ENCODE peak calls at places on chromosomes 1 and 21, in six cellular contexts. V, H, B, X, O and R are unnamed samples.

GRCh38 chr1:110650623-110651022 is 24.1 kb downstream of the KCNA3 start:
- DNase-seq in V (no peak), H (no peak), B (no peak), X (no peak), O (no peak), R (no peak)

GRCh38 chr1:19786988-19787423 is 12.7 kb downstream of the TMCO4 start:
- DNase-seq in V (no peak), H (no peak), B (no peak), X (no peak), O (peak), R (no peak)

GRCh38 chr1:192538407-192539311 is 36.9 kb upstream of the RGS1 start:
- DNase-seq in V (no peak), H (no peak), B (no peak), X (no peak), O (no peak), R (no peak)

GRCh38 chr1:72649974-72650373 is 367.6 kb upstream of the NEGR1 start:
- DNase-seq in V (no peak), H (no peak), B (no peak), X (no peak), O (no peak), R (no peak)

GRCh38 chr1:5727871-5728643 is 264.2 kb downstream of the NPHP4 start:
- DNase-seq in V (peak), H (no peak), B (no peak), X (no peak), O (no peak), R (no peak)

GRCh38 chr1:28112388-28113311 is 24.2 kb upstream of the EYA3 start:
- DNase-seq in V (no peak), H (no peak), B (no peak), X (no peak), O (peak), R (peak)

GRCh38 chr1:3775248-3775497 is 2.6 kb downstream of the SMIM1 start:
- DNase-seq in V (no peak), H (no peak), B (no peak), X (no peak), O (no peak), R (no peak)

GRCh38 chr1:117894078-117894477 is 35.3 kb downstream of the GDAP2 start:
- DNase-seq in V (no peak), H (no peak), B (no peak), X (no peak), O (no peak), R (no peak)

GRCh38 chr1:55446351-55446750 is 231.2 kb upstream of the USP24 start:
- DNase-seq in V (no peak), H (no peak), B (no peak), X (no peak), O (no peak), R (no peak)

GRCh38 chr1:170682809-170683208 is 18.9 kb downstream of the PRRX1 start:
- DNase-seq in V (no peak), H (no peak), B (no peak), X (no peak), O (no peak), R (no peak)

GRCh38 chr1:111203681-111204210 is 3.3 kb upstream of the DENND2D start:
- DNase-seq in V (peak), H (peak), B (peak), X (peak), O (peak), R (no peak)

DNA sequence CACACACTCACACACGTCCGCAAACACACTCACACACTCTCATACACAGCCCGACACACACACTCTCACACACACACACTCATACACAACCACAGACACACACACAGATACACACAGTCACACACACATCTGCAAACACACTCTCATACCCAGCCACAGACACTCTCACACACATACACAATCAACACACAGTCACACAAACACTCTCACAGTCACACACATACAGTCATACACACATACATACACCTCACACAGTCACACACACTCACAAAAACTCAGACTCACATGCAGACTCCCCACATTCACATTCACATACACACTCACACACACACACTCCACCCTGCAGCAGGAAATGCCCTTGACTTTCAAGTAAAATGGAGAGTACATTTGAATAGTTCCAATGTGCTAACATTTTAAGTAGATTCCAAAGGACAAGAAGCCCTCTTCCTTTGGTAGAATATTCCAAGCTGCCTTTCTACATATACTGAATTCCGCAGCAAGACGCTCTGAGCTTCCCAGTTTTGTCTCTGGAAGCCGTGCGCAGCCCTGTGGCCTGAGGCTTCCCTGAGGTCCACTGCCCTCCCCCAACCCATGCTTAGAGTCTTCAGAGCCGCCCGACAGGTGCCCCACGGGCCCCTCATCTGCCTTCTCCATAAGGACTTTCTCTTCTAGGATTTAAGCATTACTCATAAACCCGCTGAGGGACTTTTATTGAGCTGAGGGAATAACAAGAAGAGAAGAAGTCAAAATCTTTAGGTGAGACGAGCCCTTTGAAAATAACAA is 9.7 kb downstream of the BATF3 start:
- DNase-seq in V (no peak), H (no peak), B (no peak), X (no peak), O (no peak), R (no peak)
- TF ChIP-seq POLR2A in V (no peak), H (no peak), B (no peak), X (no peak), O (no peak), R (no peak)

DNA sequence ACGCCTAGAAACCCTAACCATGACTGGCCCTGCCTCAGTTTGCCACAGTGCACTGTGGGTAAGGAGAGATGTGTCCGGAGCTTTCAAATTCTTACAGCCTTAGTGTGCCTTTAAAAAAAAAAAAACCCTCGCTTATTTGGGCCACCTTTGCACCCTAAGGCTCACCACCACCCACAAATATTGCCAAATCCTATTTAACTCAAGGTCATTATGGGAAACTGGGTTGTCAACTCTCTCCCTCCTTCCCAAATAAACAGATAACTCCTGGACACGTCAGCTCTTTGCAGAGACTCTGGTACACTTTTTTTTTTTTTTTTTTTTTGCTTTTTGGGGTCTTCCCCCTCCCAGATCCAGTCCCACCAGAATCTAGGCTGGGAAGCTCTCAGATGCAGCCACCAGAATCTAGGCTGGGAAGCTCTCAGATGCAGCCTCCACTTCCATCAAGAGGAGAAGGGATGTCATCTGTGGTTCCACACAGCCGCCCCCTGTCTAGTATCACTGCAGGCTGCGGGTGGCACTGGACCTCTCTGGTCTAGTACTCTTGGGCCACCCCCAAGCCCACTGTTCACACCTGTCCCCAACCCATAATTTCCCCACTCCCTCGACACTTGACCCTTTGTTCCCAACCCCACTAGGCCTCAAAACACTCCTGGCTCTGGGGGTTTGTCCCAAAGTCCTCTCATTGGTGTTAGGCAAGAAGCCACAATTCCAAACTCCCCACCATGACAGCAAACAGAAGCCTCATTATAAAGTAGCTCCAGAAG is 3.4 kb downstream of the DHRS3 start:
- DNase-seq in V (no peak), H (no peak), B (no peak), X (no peak), O (no peak), R (no peak)
- TF ChIP-seq POLR2A in V (no peak), H (no peak), B (no peak), X (no peak), O (no peak), R (no peak)

DNA sequence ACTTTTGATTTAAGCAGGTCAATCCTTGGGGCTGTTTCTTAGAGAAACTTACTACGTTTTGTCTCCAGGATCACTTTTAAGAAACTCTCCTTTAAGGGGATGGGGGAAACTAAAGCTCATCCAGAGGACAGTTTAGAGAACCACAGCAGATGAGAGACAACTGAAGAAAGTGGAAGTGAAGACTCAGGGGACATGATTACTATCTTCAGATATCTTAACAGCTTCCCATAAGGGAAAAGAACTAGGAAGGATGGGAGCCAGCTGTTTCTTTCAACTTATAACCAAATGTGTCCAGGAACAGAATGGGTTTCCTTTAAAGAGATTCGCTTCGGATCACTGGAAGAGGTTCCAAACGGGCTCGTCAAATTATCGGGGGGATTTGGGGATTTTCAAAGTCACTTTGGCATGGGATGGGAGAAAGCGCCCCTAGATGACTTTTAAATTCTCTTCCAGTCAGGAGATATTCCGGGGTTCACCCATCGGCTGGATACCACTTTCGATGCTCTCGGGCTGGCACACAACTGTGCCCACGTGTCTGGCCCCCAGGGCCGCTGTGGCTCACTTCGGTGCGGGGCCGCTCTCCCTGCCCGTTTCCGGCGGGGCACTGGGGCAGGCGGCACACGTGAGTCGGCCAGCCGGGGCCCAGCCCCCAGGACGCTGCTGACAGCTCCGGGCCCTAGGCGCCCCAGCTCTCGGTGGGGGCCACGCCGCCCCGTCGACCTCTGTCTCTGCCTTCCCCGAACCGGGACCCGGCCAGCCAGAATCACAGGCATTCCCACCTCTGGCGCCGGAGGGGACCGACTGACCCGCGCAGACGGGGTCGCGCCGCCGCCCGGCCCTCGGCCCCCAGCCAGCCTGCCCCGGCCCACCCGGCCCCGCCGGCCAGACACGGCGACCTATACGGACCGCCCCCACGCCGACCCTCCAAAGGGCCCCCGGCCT is 1.0 kb downstream of the SCMH1 start:
- DNase-seq in V (peak), H (peak), B (peak), X (peak), O (peak), R (peak)
- TF ChIP-seq POLR2A in V (no peak), H (no peak), B (no peak), X (no peak), O (peak), R (peak)

GRCh38 chr21:45981641-45982255 is at the start of gene COL6A1:
- DNase-seq in V (peak), H (peak), B (peak), X (peak), O (peak), R (peak)
- TF ChIP-seq POLR2A in V (no peak), H (no peak), B (peak), X (peak), O (peak), R (peak)

GRCh38 chr1:40040511-40041465 is at the start of gene CAP1:
- DNase-seq in V (peak), H (peak), B (peak), X (peak), O (peak), R (peak)
- TF ChIP-seq POLR2A in V (no peak), H (peak), B (no peak), X (no peak), O (no peak), R (peak)

DNA sequence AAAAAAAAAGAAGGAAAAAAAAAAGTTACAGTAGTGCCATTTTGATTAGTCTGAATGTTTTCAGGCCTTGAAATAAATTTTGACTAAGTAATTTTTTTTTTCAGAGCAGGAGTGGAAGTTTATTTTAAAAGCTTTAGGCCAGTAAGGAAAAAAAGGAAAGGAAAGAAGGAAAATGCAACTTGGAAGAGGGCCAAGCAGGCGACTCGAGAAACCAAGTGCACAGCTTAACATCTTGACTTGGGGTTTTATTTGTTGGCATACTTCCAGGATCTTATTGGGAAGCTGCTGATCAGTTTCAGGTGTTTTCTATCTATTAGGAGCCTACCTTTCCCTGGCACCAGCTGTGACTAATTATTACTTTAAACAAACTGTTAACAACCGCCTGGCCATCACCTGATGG is 41.7 kb downstream of the ATF3 start:
- DNase-seq in V (no peak), H (no peak), B (no peak), X (no peak), O (no peak), R (no peak)
- TF ChIP-seq POLR2A in V (no peak), H (no peak), B (no peak), X (no peak), O (no peak), R (no peak)

GRCh38 chr1:204072951-204073836 is at the start of gene SOX13:
- DNase-seq in V (peak), H (no peak), B (peak), X (peak), O (peak), R (peak)
- TF ChIP-seq POLR2A in V (no peak), H (no peak), B (peak), X (peak), O (peak), R (peak)

DNA sequence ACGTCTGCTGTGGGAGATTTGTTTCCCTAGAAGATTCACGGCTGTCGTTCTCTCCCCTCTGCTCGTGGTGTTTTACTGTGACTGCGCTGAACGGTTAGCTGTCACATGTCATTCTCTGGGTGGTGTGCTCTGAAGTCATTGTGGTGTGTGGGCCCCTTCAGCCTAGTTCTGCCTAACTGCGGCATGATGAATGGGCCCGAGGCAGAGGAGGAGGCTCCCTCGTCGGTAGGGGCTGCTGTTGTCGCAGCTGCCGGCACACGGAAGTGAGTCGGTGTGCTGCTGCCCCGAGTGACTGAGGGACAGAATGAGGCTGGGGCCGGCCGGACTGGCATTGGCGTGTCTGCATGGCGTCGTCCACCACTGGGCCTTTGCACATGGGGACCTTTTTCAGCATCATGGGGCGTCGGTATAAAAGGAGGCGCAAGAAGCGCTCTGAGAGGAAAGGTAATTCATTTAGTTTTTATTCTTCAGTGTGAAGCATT is 77.9 kb downstream of the ADARB1 start:
- DNase-seq in V (peak), H (peak), B (no peak), X (no peak), O (peak), R (no peak)
- TF ChIP-seq POLR2A in V (no peak), H (no peak), B (no peak), X (no peak), O (no peak), R (no peak)